ENCODE peak calls at places on chromosomes 6 and 20, in four cellular contexts. F is lower lobe of right lung, V is tibial artery, Z is heart right ventricle. R is an unnamed sample. For H3K4me1 and H3K36me3, the result is how much of the 10 kb centered on the place peaks cover.

GRCh38 chr20:18304618-18305017 is 16.3 kb downstream of the ZNF133 start:
- DNase-seq in F (no peak), V (no peak), Z (no peak), R (no peak)

GRCh38 chr20:37345339-37346231 is at the start of gene SRC:
- DNase-seq in F (peak), V (peak), Z (peak), R (peak)

GRCh38 chr6:132257561-132257960 is 143.7 kb downstream of the MOXD1 start:
- DNase-seq in F (no peak), V (no peak), Z (no peak), R (no peak)

GRCh38 chr20:46312075-46312944 is 4.0 kb upstream of the CDH22 start:
- DNase-seq in F (no peak), V (no peak), Z (no peak), R (no peak)

GRCh38 chr6:74451953-74452352 is 753.9 kb downstream of the COL12A1 start:
- DNase-seq in F (no peak), V (no peak), Z (no peak), R (no peak)

GRCh38 chr6:82363368-82364086 is at the start of gene TPBG:
- DNase-seq in F (peak), V (peak), Z (peak), R (peak)

GRCh38 chr6:98946877-98947410 is 802 bp downstream of the FBXL4 start:
- DNase-seq in F (peak), V (no peak), Z (peak), R (peak)

GRCh38 chr6:134253681-134254080 is 64.2 kb downstream of the SGK1 start:
- DNase-seq in F (no peak), V (no peak), Z (no peak), R (no peak)

GRCh38 chr20:46031701-46032254 is 2.8 kb downstream of the SLC12A5 start:
- DNase-seq in F (no peak), V (no peak), Z (no peak), R (peak)

GRCh38 chr6:145067430-145067829 is 667.9 kb downstream of the EPM2A start:
- DNase-seq in F (no peak), V (no peak), Z (no peak), R (no peak)

GRCh38 chr6:9520417-9521151 is 894.3 kb downstream of the TFAP2A start:
- DNase-seq in F (no peak), V (no peak), Z (no peak), R (no peak)

GRCh38 chr20:33993800-33994623 is at the start of gene RALY:
- DNase-seq in F (peak), V (peak), Z (peak), R (peak)

GRCh38 chr6:165676435-165677068 is 13.5 kb upstream of the PDE10A start:
- DNase-seq in F (no peak), V (no peak), Z (peak), R (no peak)

GRCh38 chr20:47024461-47024937 is 129.9 kb downstream of the EYA2 start:
- DNase-seq in F (no peak), V (no peak), Z (no peak), R (no peak)

GRCh38 chr6:474454-475185 is 83.1 kb downstream of the IRF4 start:
- DNase-seq in F (no peak), V (no peak), Z (no peak), R (no peak)

GRCh38 chr6:119856136-119856535 is 506.6 kb upstream of the MAN1A1 start:
- DNase-seq in F (no peak), V (no peak), Z (no peak), R (no peak)

GRCh38 chr6:88843040-88843439 is 120.4 kb downstream of the RNGTT start:
- DNase-seq in F (no peak), V (no peak), Z (no peak), R (no peak)

GRCh38 chr6:140538926-140539325 is 1164.5 kb upstream of the CITED2 start:
- DNase-seq in F (no peak), V (no peak), Z (no peak), R (no peak)

GRCh38 chr6:160070427-160070826 is 51.2 kb upstream of the SLC22A1 start:
- DNase-seq in F (no peak), V (no peak), Z (no peak), R (no peak)

GRCh38 chr6:160073272-160073671 is 48.3 kb upstream of the SLC22A1 start:
- DNase-seq in F (no peak), V (no peak), Z (no peak), R (no peak)

GRCh38 chr6:160069459-160069858 is 52.2 kb upstream of the SLC22A1 start:
- DNase-seq in F (no peak), V (no peak), Z (no peak), R (no peak)

GRCh38 chr6:160070831-160071230 is 50.8 kb upstream of the SLC22A1 start:
- DNase-seq in F (no peak), V (no peak), Z (no peak), R (no peak)

GRCh38 chr6:160071805-160072687 is 49.6 kb upstream of the SLC22A1 start:
- DNase-seq in F (no peak), V (no peak), Z (no peak), R (no peak)
- TF ChIP-seq CTCF in F (no peak), V (no peak), Z (no peak), R (no peak)

DNA sequence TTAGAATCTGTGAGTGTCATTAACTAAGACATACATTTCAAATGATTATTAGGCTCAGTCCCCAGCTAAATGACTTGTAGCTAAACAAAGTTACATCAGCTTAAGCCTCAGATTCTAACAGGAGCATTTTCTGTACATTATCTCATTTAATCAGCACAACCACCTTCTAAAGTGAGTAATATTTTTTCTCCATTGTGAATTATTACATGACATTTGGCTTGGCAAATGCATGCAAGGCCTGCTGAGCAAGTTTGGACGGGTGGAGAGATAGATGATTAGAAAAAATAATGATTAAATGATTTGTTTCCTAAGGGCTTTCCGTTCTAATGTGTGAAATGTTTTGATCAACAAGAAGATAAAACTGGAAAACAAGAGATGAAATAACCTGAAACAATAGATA is 20.7 kb downstream of the DCBLD1 start:
- DNase-seq in F (no peak), V (no peak), Z (no peak), R (no peak)
- H3K4me1 ChIP-seq in F (under half), V (under half), Z (under half), R (under half)

GRCh38 chr6:4130357-4130987 is 4.9 kb downstream of the ECI2 start:
- DNase-seq in F (peak), V (no peak), Z (no peak), R (peak)
- H3K36me3 ChIP-seq in F (half or more), V (half or more), Z (under half), R (under half)

GRCh38 chr6:27617700-27618689 is 145.1 kb upstream of the ZNF184 start:
- DNase-seq in F (no peak), V (no peak), Z (no peak), R (no peak)
- TF ChIP-seq CTCF in F (no peak), V (no peak), Z (no peak), R (no peak)

GRCh38 chr6:71499667-71500066 is 211.1 kb downstream of the OGFRL1 start:
- DNase-seq in F (no peak), V (no peak), Z (no peak), R (no peak)
- H3K4me1 ChIP-seq in F (under half), V (half or more), Z (under half), R (under half)

GRCh38 chr20:21360686-21361085 is 36.6 kb downstream of the NKX2-4 start:
- DNase-seq in F (no peak), V (no peak), Z (no peak), R (no peak)
- H3K36me3 ChIP-seq in F (half or more), V (half or more), Z (under half), R (under half)

DNA sequence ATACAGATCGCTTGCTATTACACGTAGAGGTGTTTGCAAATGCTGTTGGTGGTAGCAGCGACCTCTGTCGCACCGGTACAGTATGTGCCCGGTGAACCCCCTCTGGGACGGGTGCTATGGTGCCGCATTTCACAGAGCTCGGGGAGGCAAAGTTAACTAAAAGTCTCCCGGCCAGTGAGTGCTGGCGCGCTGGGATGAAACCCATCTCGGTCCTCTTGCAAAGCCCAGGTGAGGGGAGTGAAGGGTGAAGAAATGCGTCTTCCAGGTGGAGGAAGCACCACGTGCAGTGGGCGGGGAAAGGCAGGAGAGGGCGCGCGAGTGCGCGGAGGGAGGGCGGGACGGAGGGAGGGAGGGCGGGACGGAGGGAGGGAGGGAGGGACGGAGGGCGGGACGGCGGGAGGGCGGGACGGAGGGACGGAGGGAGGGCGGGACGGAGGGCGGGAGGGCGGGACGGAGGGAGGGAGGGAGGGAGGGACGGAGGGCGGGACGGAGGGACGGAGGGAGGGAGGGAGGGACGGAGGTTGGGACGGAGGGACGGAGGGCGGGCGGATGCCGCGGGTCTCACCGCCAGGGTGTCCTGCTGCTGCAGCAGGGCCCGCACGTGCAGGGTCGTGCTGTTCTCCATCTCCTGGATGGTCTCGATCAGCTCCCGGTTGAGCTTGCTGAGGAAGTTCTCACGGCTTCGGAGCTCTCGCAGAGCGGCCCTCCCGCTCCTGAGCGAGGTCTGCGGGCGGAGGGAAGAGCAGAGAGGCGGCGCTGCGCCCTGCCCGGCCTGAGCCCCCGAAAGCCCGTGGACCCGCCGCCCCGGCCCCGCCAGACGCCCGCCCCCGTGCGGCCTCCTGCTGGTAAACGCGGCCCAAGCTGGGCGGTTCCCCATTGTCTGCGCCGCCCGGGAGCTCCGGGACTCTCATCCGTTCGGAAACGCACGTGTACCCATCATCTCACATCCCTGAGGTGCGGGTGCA is 11.7 kb downstream of the C20orf96 start:
- DNase-seq in F (no peak), V (peak), Z (peak), R (no peak)
- TF ChIP-seq CTCF in F (peak), V (no peak), Z (peak), R (no peak)

GRCh38 chr20:49270736-49271135 is 7.1 kb downstream of the ZNFX1 start:
- DNase-seq in F (no peak), V (no peak), Z (no peak), R (no peak)

GRCh38 chr20:49272654-49273053 is 5.2 kb downstream of the ZNFX1 start:
- DNase-seq in F (no peak), V (no peak), Z (no peak), R (no peak)

GRCh38 chr20:49270177-49270576 is 7.7 kb downstream of the ZNFX1 start:
- DNase-seq in F (no peak), V (no peak), Z (no peak), R (no peak)

GRCh38 chr20:49267327-49267726 is 10.5 kb downstream of the ZNFX1 start:
- DNase-seq in F (no peak), V (no peak), Z (no peak), R (no peak)

DNA sequence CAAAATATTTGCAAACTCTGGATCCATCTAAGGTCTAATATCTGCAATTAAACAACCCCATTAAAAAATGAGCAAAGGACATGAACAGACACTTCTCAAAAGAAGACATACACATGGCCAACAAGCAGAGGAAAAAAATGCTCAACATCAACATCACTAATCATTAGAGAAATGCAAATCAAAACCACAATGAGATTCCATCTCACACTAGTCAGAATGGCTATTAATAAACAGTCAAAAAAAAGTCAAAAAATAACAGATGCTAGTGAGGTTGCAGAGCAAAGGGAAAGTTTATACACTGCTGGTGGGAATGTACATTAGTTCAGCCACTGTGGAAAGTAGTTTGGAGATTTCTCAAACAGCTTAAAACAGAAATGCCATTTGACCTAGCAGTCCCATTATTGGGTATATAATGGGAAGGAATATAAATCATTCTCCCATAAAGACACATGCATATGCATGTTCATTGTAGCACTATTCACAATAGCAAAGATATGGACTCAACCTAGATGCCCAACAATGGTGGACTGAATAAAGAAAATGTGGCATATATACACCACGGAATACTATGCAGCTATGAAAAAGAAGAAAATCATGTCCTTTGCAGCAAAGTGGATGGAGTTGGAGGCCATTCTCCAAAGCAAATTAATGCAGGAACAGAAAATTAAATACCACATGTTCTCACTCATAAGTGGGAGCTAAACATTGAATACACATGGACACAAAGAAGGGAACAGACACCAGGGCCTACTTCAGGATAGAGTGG is 9.1 kb downstream of the ZNFX1 start:
- DNase-seq in F (no peak), V (no peak), Z (no peak), R (no peak)
- H3K4me1 ChIP-seq in F (half or more), V (half or more), Z (half or more), R (under half)